ENCODE peak calls at places on chromosomes 2 and 18, in five cellular contexts. V, Q, T, U and N are unnamed samples.

GRCh38 chr2:207138573-207139297 is 27.0 kb downstream of the KLF7 start:
- DNase-seq in V (no peak), Q (no peak), T (no peak), U (no peak), N (no peak)

GRCh38 chr2:75801234-75801982 is 90.7 kb upstream of the GCFC2 start:
- DNase-seq in V (no peak), Q (no peak), T (no peak), U (no peak), N (no peak)

GRCh38 chr2:120765911-120766757 is 30.5 kb downstream of the GLI2 start:
- DNase-seq in V (peak; percentile 63), Q (peak; percentile 52), T (no peak), U (peak; percentile 73), N (peak; percentile 38)

GRCh38 chr18:75475228-75475627 is 47.7 kb upstream of the SMIM21 start:
- DNase-seq in V (peak; percentile 96), Q (no peak), T (no peak), U (peak; percentile 47), N (no peak)

GRCh38 chr2:119155633-119156032 is 2.9 kb downstream of the C1QL2 start:
- DNase-seq in V (no peak), Q (no peak), T (no peak), U (no peak), N (peak; percentile 71)

GRCh38 chr2:233297076-233297475 is 10.5 kb upstream of the SAG start:
- DNase-seq in V (no peak), Q (no peak), T (no peak), U (no peak), N (no peak)

GRCh38 chr2:72137498-72138010 is 10.1 kb downstream of the CYP26B1 start:
- DNase-seq in V (peak; percentile 56), Q (peak; percentile 87), T (peak; percentile 51), U (peak; percentile 66), N (peak; percentile 73)

GRCh38 chr2:184879671-184880070 is 281.3 kb downstream of the ZNF804A start:
- DNase-seq in V (peak; percentile 7), Q (no peak), T (no peak), U (no peak), N (no peak)

GRCh38 chr18:74514860-74515495 is 18.8 kb downstream of the CNDP2 start:
- DNase-seq in V (no peak), Q (no peak), T (no peak), U (no peak), N (no peak)

GRCh38 chr2:231914077-231914690 is 12.0 kb downstream of the NPPC start:
- DNase-seq in V (no peak), Q (no peak), T (no peak), U (no peak), N (no peak)

GRCh38 chr2:162560291-162560690 is 216.4 kb downstream of the GCA start:
- DNase-seq in V (no peak), Q (no peak), T (no peak), U (no peak), N (no peak)

GRCh38 chr2:2719781-2720180 is 388.7 kb upstream of the MYT1L start:
- DNase-seq in V (no peak), Q (no peak), T (no peak), U (no peak), N (no peak)

GRCh38 chr18:70139138-70139537 is 66.3 kb downstream of the RTTN start:
- DNase-seq in V (no peak), Q (no peak), T (no peak), U (no peak), N (no peak)

GRCh38 chr2:2291500-2292260 is 39.4 kb downstream of the MYT1L start:
- DNase-seq in V (peak; percentile 14), Q (peak; percentile 85), T (no peak), U (peak; percentile 55), N (peak; percentile 74)

GRCh38 chr2:30768036-30768686 is 39.1 kb downstream of the CAPN13 start:
- DNase-seq in V (no peak), Q (no peak), T (peak; percentile 30), U (no peak), N (no peak)

GRCh38 chr18:3217930-3218647 is 1.7 kb downstream of the MYOM1 start:
- DNase-seq in V (peak; percentile 15), Q (no peak), T (no peak), U (peak; percentile 82), N (no peak)

GRCh38 chr2:17373041-17373440 is 145.2 kb downstream of the RAD51AP2 start:
- DNase-seq in V (peak; percentile 82), Q (no peak), T (no peak), U (no peak), N (no peak)

GRCh38 chr18:59885579-59886163 is 14.1 kb upstream of the PMAIP1 start:
- DNase-seq in V (peak; percentile 87), Q (no peak), T (peak; percentile 62), U (no peak), N (no peak)

GRCh38 chr2:68385232-68385906 is 20.3 kb downstream of the PLEK start:
- DNase-seq in V (no peak), Q (no peak), T (peak; percentile 89), U (no peak), N (peak; percentile 21)

GRCh38 chr2:219281588-219281987 is 2.4 kb downstream of the DNAJB2 start:
- DNase-seq in V (no peak), Q (no peak), T (no peak), U (no peak), N (no peak)

GRCh38 chr2:219280682-219281081 is 1.5 kb downstream of the DNAJB2 start:
- DNase-seq in V (no peak), Q (no peak), T (no peak), U (no peak), N (no peak)

GRCh38 chr2:219282943-219283581 is 3.9 kb downstream of the DNAJB2 start:
- DNase-seq in V (no peak), Q (no peak), T (no peak), U (no peak), N (no peak)

GRCh38 chr2:219284501-219285347 is 5.6 kb downstream of the DNAJB2 start:
- DNase-seq in V (peak; percentile 42), Q (no peak), T (no peak), U (no peak), N (no peak)

GRCh38 chr2:219282375-219282774 is 3.2 kb downstream of the DNAJB2 start:
- DNase-seq in V (no peak), Q (no peak), T (no peak), U (no peak), N (no peak)
- TF ChIP-seq EZH2phosphoT487 in V (no peak), Q (no peak), T (no peak), U (no peak), N (no peak)

GRCh38 chr2:52629531-52629930 is 1138.1 kb upstream of the CHAC2 start:
- DNase-seq in V (no peak), Q (no peak), T (no peak), U (no peak), N (no peak)

GRCh38 chr2:52632543-52632942 is 1135.1 kb upstream of the CHAC2 start:
- DNase-seq in V (no peak), Q (no peak), T (no peak), U (no peak), N (peak; percentile 40)

GRCh38 chr2:52629944-52630343 is 1137.7 kb upstream of the CHAC2 start:
- DNase-seq in V (no peak), Q (no peak), T (no peak), U (no peak), N (no peak)
- H3K9me3 ChIP-seq in V (no peaks in the 10 kb centered on the region), Q (no peaks in the 10 kb centered on the region), T (no peaks in the 10 kb centered on the region), U (no peaks in the 10 kb centered on the region), N (no peaks in the 10 kb centered on the region)

GRCh38 chr18:22210331-22210754 is 41.0 kb downstream of the GATA6 start:
- DNase-seq in V (peak; percentile 76), Q (no peak), T (no peak), U (peak; percentile 68), N (no peak)
- H3K27ac ChIP-seq in V (no peak overlapping the region), Q (no peak overlapping the region), T (no peak overlapping the region), U (peak overlapping the region; percentile 81), N (no peak overlapping the region)

GRCh38 chr2:43075906-43076585 is 150.4 kb downstream of the ZFP36L2 start:
- DNase-seq in V (peak; percentile 89), Q (no peak), T (no peak), U (no peak), N (no peak)
- TF ChIP-seq EZH2phosphoT487 in V (no peak), Q (no peak), T (no peak), U (no peak), N (no peak)